ENCODE peak calls at places on chromosome 6, in nine cellular contexts. Q, M, H, G, W, V, F, L and S are unnamed samples.

GRCh38 chr6:74182992-74183391 is 487.0 kb downstream of the CD109 start:
- DNase-seq in Q (no peak), M (no peak), H (no peak), G (peak), W (no peak), V (no peak), F (no peak), L (no peak), S (no peak)

GRCh38 chr6:90406142-90406794 is 109.6 kb upstream of the BACH2 start:
- DNase-seq in Q (peak), M (no peak), H (peak), G (no peak), W (no peak), V (peak), F (no peak), L (no peak), S (no peak)

GRCh38 chr6:2792330-2792729 is 27.1 kb downstream of the WRNIP1 start:
- DNase-seq in Q (no peak), M (no peak), H (no peak), G (no peak), W (no peak), V (no peak), F (no peak), L (no peak), S (no peak)

GRCh38 chr6:69233195-69233524 is 563.6 kb downstream of the LMBRD1 start:
- DNase-seq in Q (no peak), M (no peak), H (no peak), G (peak), W (no peak), V (no peak), F (no peak), L (no peak), S (no peak)

GRCh38 chr6:16697437-16698162 is 63.7 kb downstream of the ATXN1 start:
- DNase-seq in Q (no peak), M (no peak), H (peak), G (no peak), W (no peak), V (no peak), F (no peak), L (no peak), S (no peak)

GRCh38 chr6:2275207-2275891 is 29.9 kb upstream of the GMDS start:
- DNase-seq in Q (no peak), M (no peak), H (peak), G (no peak), W (no peak), V (no peak), F (no peak), L (no peak), S (no peak)

GRCh38 chr6:36920049-36920448 is 34.3 kb downstream of the C6orf89 start:
- DNase-seq in Q (no peak), M (no peak), H (no peak), G (no peak), W (no peak), V (no peak), F (no peak), L (no peak), S (no peak)

GRCh38 chr6:2037230-2037926 is 208.0 kb downstream of the GMDS start:
- DNase-seq in Q (no peak), M (no peak), H (no peak), G (no peak), W (peak), V (no peak), F (no peak), L (no peak), S (no peak)

GRCh38 chr6:97294451-97294850 is 11.4 kb upstream of the MMS22L start:
- DNase-seq in Q (peak), M (no peak), H (no peak), G (no peak), W (no peak), V (no peak), F (no peak), L (no peak), S (peak)

GRCh38 chr6:22219916-22220315 is 76.9 kb downstream of the PRL start:
- DNase-seq in Q (no peak), M (no peak), H (peak), G (no peak), W (no peak), V (no peak), F (no peak), L (no peak), S (no peak)

GRCh38 chr6:24847402-24847801 is 48.7 kb upstream of the ARMH2 start:
- DNase-seq in Q (no peak), M (no peak), H (no peak), G (no peak), W (no peak), V (no peak), F (no peak), L (no peak), S (no peak)

GRCh38 chr6:142521791-142522190 is 220.0 kb downstream of the ADGRG6 start:
- DNase-seq in Q (no peak), M (no peak), H (no peak), G (no peak), W (no peak), V (no peak), F (no peak), L (no peak), S (no peak)

GRCh38 chr6:489001-489400 is 97.4 kb downstream of the IRF4 start:
- DNase-seq in Q (no peak), M (no peak), H (no peak), G (no peak), W (no peak), V (no peak), F (no peak), L (no peak), S (no peak)